ENCODE peak calls at places on chromosomes 7 and 10, in seven cellular contexts. Y, K, T, J, I, F and N are unnamed samples.

GRCh38 chr7:99729501-99730261 is 5.3 kb downstream of the CYP3A7 start:
- DNase-seq in Y (no peak), K (no peak), T (no peak), J (no peak), I (peak; percentile 24), F (no peak), N (no peak)

GRCh38 chr7:158273138-158273651 is 314.4 kb downstream of the PTPRN2 start:
- DNase-seq in Y (peak; percentile 25), K (no peak), T (no peak), J (no peak), I (no peak), F (no peak), N (no peak)

GRCh38 chr10:110850099-110850498 is 21.6 kb upstream of the PDCD4 start:
- DNase-seq in Y (no peak), K (no peak), T (no peak), J (no peak), I (no peak), F (no peak), N (no peak)

GRCh38 chr10:24821986-24822385 is 98.3 kb upstream of the ARHGAP21 start:
- DNase-seq in Y (no peak), K (no peak), T (no peak), J (no peak), I (peak; percentile 70), F (peak; percentile 49), N (no peak)

GRCh38 chr7:36018816-36019484 is 134.1 kb upstream of the EEPD1 start:
- DNase-seq in Y (no peak), K (no peak), T (no peak), J (no peak), I (no peak), F (no peak), N (no peak)

GRCh38 chr10:8581521-8582225 is 527.2 kb downstream of the GATA3 start:
- DNase-seq in Y (no peak), K (no peak), T (no peak), J (no peak), I (no peak), F (no peak), N (no peak)

GRCh38 chr10:62250594-62251198 is 17.9 kb downstream of the RTKN2 start:
- DNase-seq in Y (no peak), K (no peak), T (no peak), J (no peak), I (peak; percentile 82), F (peak; percentile 82), N (no peak)

GRCh38 chr10:86062647-86063145 is 303.9 kb downstream of the GRID1 start:
- DNase-seq in Y (no peak), K (no peak), T (no peak), J (no peak), I (no peak), F (no peak), N (no peak)

GRCh38 chr7:13276977-13277376 is 589.5 kb downstream of the ARL4A start:
- DNase-seq in Y (no peak), K (no peak), T (no peak), J (no peak), I (no peak), F (no peak), N (no peak)

GRCh38 chr7:13279854-13280435 is 592.5 kb downstream of the ARL4A start:
- DNase-seq in Y (no peak), K (no peak), T (no peak), J (no peak), I (peak; percentile 41), F (peak; percentile 10), N (no peak)

GRCh38 chr7:13278020-13278419 is 590.6 kb downstream of the ARL4A start:
- DNase-seq in Y (no peak), K (no peak), T (no peak), J (no peak), I (no peak), F (no peak), N (no peak)

GRCh38 chr7:13286916-13287315 is 599.5 kb downstream of the ARL4A start:
- DNase-seq in Y (no peak), K (no peak), T (no peak), J (no peak), I (no peak), F (no peak), N (no peak)

GRCh38 chr7:13282377-13282980 is 595.0 kb downstream of the ARL4A start:
- DNase-seq in Y (no peak), K (no peak), T (no peak), J (no peak), I (peak; percentile 64), F (peak; percentile 54), N (no peak)
- TF ChIP-seq CTCF in Y (peak; percentile 15), K (no peak), T (no peak), J (no peak), I (peak; percentile 58), F (peak; percentile 57), N (peak; percentile 14)

GRCh38 chr10:11110499-11110898 is 92.8 kb downstream of the CELF2 start:
- DNase-seq in Y (no peak), K (no peak), T (no peak), J (no peak), I (no peak), F (no peak), N (no peak)
- TF ChIP-seq CTCF in Y (no peak), K (no peak), T (no peak), J (no peak), I (no peak), F (no peak), N (no peak)

GRCh38 chr7:33904680-33905388 is 505 bp upstream of the BMPER start:
- DNase-seq in Y (peak; percentile 76), K (no peak), T (no peak), J (peak; percentile 22), I (peak; percentile 48), F (peak; percentile 59), N (no peak)
- TF ChIP-seq CTCF in Y (no peak), K (no peak), T (no peak), J (no peak), I (no peak), F (peak; percentile 36), N (peak; percentile 47)

DNA sequence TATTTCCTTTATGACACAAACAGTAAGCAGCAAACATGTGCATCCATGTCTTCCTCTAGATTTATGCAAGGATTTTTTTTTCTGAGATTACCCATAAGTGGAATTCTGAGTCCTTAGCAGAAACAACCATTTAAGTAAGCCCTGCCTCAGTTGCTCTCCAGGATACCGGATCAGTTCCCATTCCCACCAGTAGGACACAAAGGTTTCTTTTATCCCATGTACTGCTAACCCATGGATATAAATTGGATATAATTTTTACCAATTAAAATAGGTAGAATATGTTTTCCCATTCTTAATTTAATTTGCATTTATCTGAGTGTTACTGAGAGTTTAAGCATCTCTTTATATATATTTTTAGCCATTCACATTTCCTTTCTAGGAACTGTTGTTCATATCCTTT is 280.9 kb downstream of the FGFR2 start:
- DNase-seq in Y (no peak), K (no peak), T (no peak), J (no peak), I (no peak), F (no peak), N (no peak)
- TF ChIP-seq CTCF in Y (no peak), K (no peak), T (no peak), J (peak; percentile 14), I (no peak), F (no peak), N (no peak)

GRCh38 chr7:33836797-33837355 is 68.5 kb upstream of the BMPER start:
- DNase-seq in Y (no peak), K (no peak), T (no peak), J (no peak), I (peak; percentile 57), F (peak; percentile 60), N (no peak)
- TF ChIP-seq CTCF in Y (no peak), K (peak; percentile 9), T (peak; percentile 57), J (no peak), I (peak; percentile 34), F (peak; percentile 14), N (no peak)

GRCh38 chr7:78777844-78778243 is 675.6 kb downstream of the MAGI2 start:
- DNase-seq in Y (no peak), K (no peak), T (no peak), J (no peak), I (no peak), F (peak; percentile 47), N (no peak)

GRCh38 chr7:78783179-78783962 is 670.1 kb downstream of the MAGI2 start:
- DNase-seq in Y (no peak), K (no peak), T (no peak), J (no peak), I (no peak), F (no peak), N (no peak)

GRCh38 chr7:78780560-78780959 is 672.9 kb downstream of the MAGI2 start:
- DNase-seq in Y (no peak), K (no peak), T (no peak), J (no peak), I (no peak), F (no peak), N (no peak)

GRCh38 chr7:78779788-78780187 is 673.7 kb downstream of the MAGI2 start:
- DNase-seq in Y (no peak), K (no peak), T (no peak), J (no peak), I (no peak), F (no peak), N (no peak)
- TF ChIP-seq CTCF in Y (peak; percentile 18), K (no peak), T (no peak), J (no peak), I (no peak), F (no peak), N (no peak)

DNA sequence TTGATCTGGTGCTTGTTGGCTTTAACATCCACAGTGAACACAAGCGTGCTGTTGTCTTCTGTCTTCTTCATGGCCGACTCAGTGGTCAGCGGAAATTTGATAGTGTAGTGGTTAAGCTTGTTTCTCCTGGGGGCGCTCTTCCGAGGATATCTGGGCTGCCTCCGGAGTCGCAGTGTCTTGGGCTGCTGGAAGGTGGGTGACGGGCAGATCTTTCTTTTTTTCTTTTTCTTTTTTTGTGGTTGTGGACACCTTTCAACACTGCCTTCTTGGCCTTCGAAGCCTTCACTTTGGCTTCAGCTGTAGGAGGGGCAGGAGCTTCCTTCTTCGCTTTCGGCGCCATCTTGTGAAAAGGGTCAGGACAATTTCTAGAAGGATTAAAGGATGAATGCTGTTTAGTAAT is 23.8 kb upstream of the RPA3 start:
- DNase-seq in Y (no peak), K (no peak), T (no peak), J (no peak), I (no peak), F (no peak), N (no peak)
- TF ChIP-seq CTCF in Y (no peak), K (no peak), T (no peak), J (no peak), I (no peak), F (no peak), N (no peak)

DNA sequence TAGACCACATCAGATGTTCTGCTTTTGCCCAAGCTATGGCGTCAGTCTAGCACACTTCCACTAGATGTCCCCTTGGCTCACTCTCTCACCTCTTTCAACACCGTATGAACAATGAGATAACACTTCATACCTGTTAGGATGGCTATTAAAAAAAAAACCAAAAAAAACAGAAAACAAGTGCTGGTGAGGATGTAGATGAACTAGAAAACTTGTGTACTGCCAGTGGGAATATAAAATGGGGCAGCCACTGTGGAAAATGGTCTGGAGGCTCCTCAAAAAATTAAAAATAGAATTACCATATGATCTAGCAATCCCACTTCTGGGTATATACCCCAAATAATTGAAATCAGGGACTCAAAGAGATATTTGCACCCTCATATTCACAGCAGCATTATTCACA is 132.2 kb downstream of the ARHGAP22 start:
- DNase-seq in Y (no peak), K (no peak), T (no peak), J (no peak), I (no peak), F (no peak), N (no peak)
- TF ChIP-seq CTCF in Y (no peak), K (no peak), T (no peak), J (no peak), I (no peak), F (no peak), N (no peak)